ENCODE peak calls at places on chromosomes 3 and 15, in ten cellular contexts. P is aorta, K is HS-5, R is nucleus accumbens, S is Right ventricle myocardium superior, U is colonic mucosa, H is cardiac muscle cell, F is lower leg skin, X is ELR, Y is ELF-1. D is an unnamed sample.

GRCh38 chr3:37136067-37136466 is 38.3 kb downstream of the LRRFIP2 start:
- DNase-seq in P (no peak), K (no peak), R (no peak), S (no peak), U (no peak), H (no peak), F (no peak), X (no peak), Y (no peak), D (no peak)

GRCh38 chr3:124373524-124373923 is 356.7 kb upstream of the UMPS start:
- DNase-seq in P (no peak), K (no peak), R (no peak), S (no peak), U (no peak), H (no peak), F (no peak), X (no peak), Y (no peak), D (no peak)

GRCh38 chr15:73981761-73982222 is 10.3 kb downstream of the STOML1 start:
- DNase-seq in P (no peak), K (no peak), R (no peak), S (no peak), U (no peak), H (peak), F (no peak), X (no peak), Y (no peak), D (no peak)

GRCh38 chr3:128145279-128145678 is 8.0 kb upstream of the EEFSEC start:
- DNase-seq in P (no peak), K (no peak), R (no peak), S (peak), U (no peak), H (no peak), F (peak), X (no peak), Y (no peak), D (no peak)

GRCh38 chr3:170467560-170467959 is 48.9 kb downstream of the CLDN11 start:
- DNase-seq in P (no peak), K (no peak), R (no peak), S (no peak), U (no peak), H (no peak), F (no peak), X (no peak), Y (no peak), D (no peak)

GRCh38 chr3:190097617-190098016 is 23.1 kb downstream of the P3H2 start:
- DNase-seq in P (no peak), K (no peak), R (no peak), S (no peak), U (no peak), H (peak), F (no peak), X (no peak), Y (no peak), D (no peak)

GRCh38 chr3:48409291-48410201 is 20.3 kb downstream of the PLXNB1 start:
- DNase-seq in P (peak), K (no peak), R (no peak), S (peak), U (peak), H (no peak), F (peak), X (no peak), Y (no peak), D (no peak)

GRCh38 chr15:48222627-48223026 is 16.5 kb downstream of the SLC12A1 start:
- DNase-seq in P (no peak), K (no peak), R (no peak), S (no peak), U (no peak), H (no peak), F (no peak), X (no peak), Y (no peak), D (no peak)

GRCh38 chr3:156657862-156658731 is 16.3 kb upstream of the TIPARP start:
- DNase-seq in P (no peak), K (no peak), R (no peak), S (no peak), U (peak), H (no peak), F (no peak), X (no peak), Y (no peak), D (no peak)

GRCh38 chr15:100602822-100603393 is 519 bp downstream of the ASB7 start:
- DNase-seq in P (no peak), K (peak), R (no peak), S (no peak), U (peak), H (peak), F (no peak), X (peak), Y (peak), D (no peak)

GRCh38 chr3:183244219-183244618 is 8.8 kb upstream of the B3GNT5 start:
- DNase-seq in P (no peak), K (no peak), R (no peak), S (peak), U (peak), H (peak), F (peak), X (peak), Y (no peak), D (no peak)

GRCh38 chr3:122612706-122613105 is 35.3 kb downstream of the PARP15 start:
- DNase-seq in P (no peak), K (no peak), R (no peak), S (no peak), U (no peak), H (no peak), F (no peak), X (no peak), Y (no peak), D (no peak)

GRCh38 chr3:114974387-114974786 is 172.7 kb downstream of the ZBTB20 start:
- DNase-seq in P (no peak), K (no peak), R (no peak), S (no peak), U (no peak), H (no peak), F (no peak), X (no peak), Y (no peak), D (no peak)

GRCh38 chr15:36024066-36024465 is 478.1 kb upstream of the DPH6 start:
- DNase-seq in P (no peak), K (no peak), R (no peak), S (no peak), U (no peak), H (peak), F (no peak), X (no peak), Y (no peak), D (no peak)

GRCh38 chr3:123329636-123330340 is 119.1 kb downstream of the ADCY5 start:
- DNase-seq in P (peak), K (no peak), R (no peak), S (peak), U (no peak), H (no peak), F (no peak), X (no peak), Y (no peak), D (no peak)

GRCh38 chr3:150961949-150962348 is 10.6 kb downstream of the CLRN1 start:
- DNase-seq in P (no peak), K (no peak), R (no peak), S (no peak), U (no peak), H (no peak), F (no peak), X (no peak), Y (no peak), D (no peak)

GRCh38 chr3:103794656-103795055 is 1359.8 kb downstream of the ZPLD1 start:
- DNase-seq in P (no peak), K (no peak), R (no peak), S (no peak), U (no peak), H (no peak), F (no peak), X (peak), Y (no peak), D (peak)

GRCh38 chr15:41241251-41241964 is 10.3 kb downstream of the CHP1 start:
- DNase-seq in P (no peak), K (no peak), R (no peak), S (peak), U (peak), H (peak), F (no peak), X (no peak), Y (no peak), D (no peak)

GRCh38 chr3:58528629-58529028 is 8.4 kb downstream of the ACOX2 start:
- DNase-seq in P (no peak), K (no peak), R (no peak), S (peak), U (peak), H (peak), F (no peak), X (peak), Y (no peak), D (no peak)

GRCh38 chr3:46986782-46987484 is 7.5 kb downstream of the NBEAL2 start:
- DNase-seq in P (no peak), K (no peak), R (no peak), S (peak), U (no peak), H (no peak), F (no peak), X (no peak), Y (no peak), D (no peak)

GRCh38 chr3:4562595-4562994 is 69.4 kb downstream of the ITPR1 start:
- DNase-seq in P (no peak), K (no peak), R (no peak), S (no peak), U (no peak), H (no peak), F (no peak), X (no peak), Y (no peak), D (no peak)

GRCh38 chr15:57307527-57308193 is 68.6 kb upstream of the CGNL1 start:
- DNase-seq in P (no peak), K (no peak), R (no peak), S (no peak), U (no peak), H (no peak), F (no peak), X (no peak), Y (no peak), D (no peak)